ENCODE peak calls at places on chromosomes 11 and 22, in four cellular contexts. W is neural crest cell, L is AG10803, K is lower leg skin. R is an unnamed sample.
A peak's percentile ranks its signal among the peaks of the same experiment; 100 is the strongest.

GRCh38 chr11:34149786-34150185 is 44.4 kb downstream of the NAT10 start:
- DNase-seq in K (no peak), L (peak; percentile 18), W (peak; percentile 22), R (no peak)

GRCh38 chr11:19769820-19770219 is 57.2 kb downstream of the NAV2 start:
- DNase-seq in K (no peak), W (no peak), L (peak; percentile 81), R (no peak)

GRCh38 chr22:42436402-42436801 is 4.2 kb upstream of the NFAM1 start:
- DNase-seq in K (no peak), L (no peak), W (no peak), R (no peak)

GRCh38 chr11:121841487-121842167 is 274.4 kb downstream of the BLID start:
- DNase-seq in K (no peak), W (no peak), L (peak; percentile 99), R (no peak)

GRCh38 chr11:73227571-73228211 is 9.6 kb downstream of the P2RY2 start:
- DNase-seq in K (peak; percentile 49), W (no peak), L (no peak), R (peak; percentile 86)

GRCh38 chr11:95716266-95716665 is 73.3 kb downstream of the FAM76B start:
- DNase-seq in L (peak; percentile 27), W (no peak), K (no peak), R (no peak)

GRCh38 chr22:25824828-25825474 is 83.0 kb downstream of the MYO18B start:
- DNase-seq in K (no peak), W (no peak), L (no peak), R (no peak)

GRCh38 chr11:1523077-1523476 is 36.5 kb upstream of the MOB2 start:
- DNase-seq in K (no peak), L (no peak), W (no peak), R (no peak)

GRCh38 chr22:37060801-37061610 is 9.5 kb downstream of the KCTD17 start:
- DNase-seq in W (no peak), L (no peak), K (no peak), R (no peak)

GRCh38 chr11:6488342-6488741 is 7.0 kb downstream of the TIMM10B start:
- DNase-seq in K (no peak), L (no peak), W (no peak), R (no peak)

GRCh38 chr11:86063536-86063935 is 5.3 kb downstream of the PICALM start:
- DNase-seq in L (peak; percentile 53), W (no peak), K (no peak), R (no peak)

GRCh38 chr11:46381046-46381835 is at the start of gene MDK:
- DNase-seq in L (no peak), K (no peak), W (peak; percentile 56), R (peak; percentile 76)

GRCh38 chr11:113468666-113469345 is 6.4 kb downstream of the DRD2 start:
- DNase-seq in W (no peak), L (no peak), K (no peak), R (no peak)

GRCh38 chr11:118679483-118679882 is at the start of gene TREH:
- DNase-seq in L (no peak), W (no peak), K (no peak), R (no peak)

GRCh38 chr22:50219800-50220602 is 19.2 kb downstream of the SELENOO start:
- DNase-seq in W (no peak), L (no peak), K (no peak), R (no peak)

GRCh38 chr22:50220603-50221409 is 20.0 kb downstream of the SELENOO start:
- DNase-seq in W (no peak), L (no peak), K (no peak), R (no peak)

GRCh38 chr22:50224071-50224470 is 20.8 kb downstream of the TUBGCP6 start:
- DNase-seq in L (no peak), W (no peak), K (no peak), R (no peak)

GRCh38 chr22:50222508-50222907 is 21.7 kb downstream of the SELENOO start:
- DNase-seq in W (no peak), K (no peak), L (no peak), R (no peak)

GRCh38 chr22:50221410-50222300 is 20.8 kb downstream of the SELENOO start:
- DNase-seq in W (no peak), K (no peak), L (no peak), R (no peak)
- TF ChIP-seq CTCF in W (no peak), K (no peak), L (no peak), R (no peak)

DNA sequence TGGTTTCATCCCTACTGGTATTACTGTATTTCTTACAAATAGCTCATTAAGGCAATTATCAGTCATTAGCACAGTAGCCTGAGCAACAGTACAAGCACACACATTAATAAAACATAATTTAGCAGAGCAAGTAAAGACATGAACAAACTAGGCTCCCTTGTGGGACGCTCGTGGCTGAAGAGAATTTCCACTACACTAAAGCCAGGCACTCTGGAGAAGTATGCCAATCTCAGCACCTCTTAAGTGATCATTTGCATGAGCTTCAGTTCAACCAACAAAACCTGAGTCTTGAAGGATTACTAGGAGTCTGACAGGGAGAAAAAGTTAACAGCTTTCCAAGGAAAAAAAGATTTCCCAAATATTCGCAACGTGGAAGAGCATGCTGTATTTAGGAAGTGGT is 109.1 kb downstream of the LARGE1 start:
- DNase-seq in W (no peak), K (no peak), L (no peak), R (no peak)
- TF ChIP-seq CTCF in W (no peak), K (no peak), L (no peak), R (no peak)

GRCh38 chr11:67396258-67396581 is 4.4 kb downstream of the RAD9A start:
- DNase-seq in L (no peak), K (no peak), W (no peak), R (no peak)

GRCh38 chr11:67397536-67397935 is 4.1 kb downstream of the PPP1CA start:
- DNase-seq in L (no peak), W (no peak), K (no peak), R (no peak)

GRCh38 chr11:67393990-67394389 is 2.2 kb downstream of the RAD9A start:
- DNase-seq in K (no peak), L (no peak), W (no peak), R (no peak)

GRCh38 chr11:67396587-67397398 is 4.9 kb downstream of the PPP1CA start:
- DNase-seq in K (no peak), W (no peak), L (no peak), R (no peak)

GRCh38 chr11:67395555-67396257 is 3.9 kb downstream of the RAD9A start:
- DNase-seq in W (no peak), K (no peak), L (no peak), R (no peak)
- TF ChIP-seq CTCF in W (no peak), K (no peak), L (no peak), R (no peak)

DNA sequence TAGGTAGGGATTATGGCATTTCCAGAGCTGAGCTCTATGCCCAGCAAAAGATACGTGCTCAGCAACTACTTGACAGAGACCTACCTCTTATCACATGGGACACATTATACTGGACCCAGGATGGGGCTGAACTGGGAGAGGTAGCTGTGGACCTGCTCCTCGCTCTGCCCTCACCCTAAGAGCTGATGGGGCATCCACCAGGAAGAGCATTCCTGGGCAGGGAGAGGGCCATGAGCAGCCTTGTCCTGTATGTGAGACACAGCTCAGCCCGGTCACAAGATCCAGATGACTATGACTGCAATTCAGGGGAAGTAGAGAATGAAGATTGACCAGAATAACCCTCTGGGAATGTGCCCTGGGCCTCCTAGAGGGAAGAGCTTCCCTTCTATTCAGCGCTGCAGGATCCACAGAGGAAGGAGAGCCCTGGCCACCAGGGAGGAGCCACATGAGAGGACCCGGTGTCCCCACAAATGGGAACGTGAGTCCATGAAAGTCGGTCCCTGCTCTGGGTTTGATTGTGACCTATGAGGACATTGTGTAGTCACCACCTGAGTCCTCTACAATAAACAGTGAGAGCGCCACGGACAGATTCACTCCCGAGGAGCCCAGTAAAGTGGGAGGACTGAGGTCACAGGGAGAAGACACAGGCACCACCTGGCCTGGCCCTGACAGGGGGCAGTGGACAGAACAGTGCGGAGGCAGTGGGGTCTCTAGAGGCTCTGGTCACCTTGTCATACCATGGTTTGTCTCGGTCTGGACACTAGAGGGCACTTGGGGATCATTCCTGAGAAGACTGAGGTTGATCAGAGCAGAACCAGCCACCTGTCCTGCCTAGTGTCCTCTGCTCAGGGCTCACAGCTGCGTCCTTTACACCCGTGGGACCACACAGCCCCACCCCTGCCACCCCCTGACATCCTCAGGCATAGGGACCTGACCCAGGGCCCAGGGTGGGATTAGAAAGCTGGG is 99.5 kb downstream of the ZNF280B start:
- DNase-seq in L (peak; percentile 13), W (peak; percentile 35), K (no peak), R (no peak)
- TF ChIP-seq CTCF in L (peak; percentile 49), W (peak; percentile 60), K (no peak), R (peak; percentile 18)

DNA sequence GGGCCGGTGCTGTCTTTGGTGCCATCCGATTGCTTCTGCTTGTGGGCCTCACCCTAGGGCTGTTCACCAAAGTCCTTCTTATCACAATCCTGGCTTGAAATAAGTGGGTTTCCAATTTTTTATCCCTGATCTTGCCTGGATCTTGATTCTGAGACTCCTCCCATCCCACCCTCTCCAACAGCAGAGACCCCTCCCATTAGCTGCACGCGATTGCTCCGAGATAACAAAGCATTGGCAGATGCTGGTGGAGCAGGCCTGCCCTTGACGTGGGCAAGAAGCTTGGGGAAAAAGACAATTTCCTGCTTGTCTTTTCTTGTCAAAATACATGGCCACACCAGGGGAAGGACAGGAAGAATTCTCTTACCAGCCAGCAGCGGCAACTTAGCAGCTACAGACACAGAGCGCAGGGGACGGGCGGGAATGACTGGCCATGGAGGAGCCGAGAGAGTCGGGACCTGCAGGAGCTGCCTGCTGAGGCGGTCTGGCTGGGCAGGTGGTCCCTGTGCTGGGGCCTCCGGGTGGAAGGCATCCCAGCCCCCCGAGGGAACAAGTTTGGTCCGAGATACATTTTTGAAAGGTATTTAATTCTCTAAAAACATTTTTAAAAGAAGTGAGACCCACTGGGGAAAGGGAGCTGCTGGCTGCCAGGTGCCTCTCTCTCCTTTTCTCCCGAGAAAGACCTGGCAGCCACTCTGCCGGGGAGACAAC is 9.7 kb upstream of the BID start:
- DNase-seq in K (no peak), L (no peak), W (no peak), R (no peak)
- TF ChIP-seq CTCF in K (no peak), L (no peak), W (no peak), R (no peak)

GRCh38 chr11:67666303-67666645 is 8.1 kb downstream of the ALDH3B2 start:
- DNase-seq in L (no peak), K (no peak), W (no peak), R (no peak)

GRCh38 chr11:67666676-67667489 is 7.5 kb downstream of the ALDH3B2 start:
- DNase-seq in K (no peak), W (no peak), L (no peak), R (no peak)

GRCh38 chr11:67664213-67664585 is 10.2 kb downstream of the ALDH3B2 start:
- DNase-seq in K (no peak), L (no peak), W (no peak), R (no peak)

GRCh38 chr11:67664696-67665536 is 9.5 kb downstream of the ALDH3B2 start:
- DNase-seq in K (no peak), W (no peak), L (no peak), R (no peak)

DNA sequence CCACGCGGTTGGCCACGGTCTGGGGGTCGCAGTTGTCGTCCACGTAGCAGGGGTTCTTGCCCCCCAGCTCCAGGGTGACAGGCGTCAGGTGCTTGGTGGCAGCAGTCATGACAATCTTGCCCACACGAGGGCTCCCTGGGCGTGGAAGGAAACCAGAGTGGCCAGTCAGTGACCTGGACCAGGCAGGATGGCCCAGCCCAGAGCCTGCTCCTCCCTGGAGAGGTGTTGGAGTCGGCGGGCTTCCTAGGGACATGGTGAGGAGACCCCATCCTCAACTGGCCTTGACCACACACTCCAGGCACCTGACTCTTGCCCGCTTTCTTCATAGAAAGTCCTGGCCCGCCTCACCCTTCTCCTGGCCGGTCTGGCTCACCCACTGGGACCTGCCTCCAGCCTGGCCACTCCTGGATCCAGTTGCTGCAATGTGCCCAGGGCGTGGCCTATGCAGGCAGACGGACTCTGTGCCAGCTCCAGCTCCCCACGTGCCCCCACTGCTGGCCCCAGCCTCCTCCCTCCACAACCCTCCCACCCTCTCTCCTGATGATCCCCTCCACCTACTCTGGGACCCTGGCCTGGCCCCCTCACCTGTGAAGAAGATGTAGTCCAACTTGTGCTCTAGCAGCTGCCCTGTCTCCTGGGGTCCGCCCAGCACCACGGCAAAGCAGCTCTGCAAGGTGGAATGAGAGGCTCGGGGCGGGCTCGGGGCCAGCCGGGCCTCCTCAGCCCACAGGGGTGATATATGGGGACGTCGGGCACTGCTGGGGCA is 8.7 kb downstream of the ALDH3B2 start:
- DNase-seq in K (no peak), W (no peak), L (no peak), R (no peak)
- TF ChIP-seq CTCF in K (no peak), W (peak; percentile 28), L (no peak), R (no peak)

R was measured in mesothelial cell of epicardium.